ENCODE peak calls at places on chromosomes 13 and 19, in eight cellular contexts. X is CD8-positive, alpha-beta T cell; B is fibroblast of the aortic adventitia; T is cardiac fibroblast; S is pancreas; Q is PC-9; F is WERI-Rb-1; E is type B pancreatic cell. C is an unnamed sample.

GRCh38 chr13:113411216-113412023 is 41.9 kb downstream of the ADPRHL1 start:
- DNase-seq in Q (peak; percentile 94), T (peak; percentile 96), X (no peak), S (no peak), E (no peak), B (peak; percentile 85), F (peak; percentile 80), C (no peak)

GRCh38 chr13:27406178-27406939 is 18.1 kb upstream of the GTF3A start:
- DNase-seq in B (peak; percentile 62), F (peak; percentile 45), Q (peak; percentile 45), X (no peak), E (no peak), S (no peak), T (peak; percentile 59), C (no peak)

GRCh38 chr19:34230833-34231232 is 23.5 kb upstream of the GARRE1 start:
- DNase-seq in Q (no peak), B (no peak), E (no peak), F (no peak), T (no peak), S (no peak), X (no peak), C (no peak)

GRCh38 chr13:87827479-87827878 is 156.3 kb downstream of the SLITRK5 start:
- DNase-seq in X (no peak), E (no peak), S (no peak), Q (no peak), B (no peak), F (no peak), T (no peak), C (no peak)

GRCh38 chr13:37526710-37527446 is 71.7 kb downstream of the POSTN start:
- DNase-seq in B (peak; percentile 98), E (no peak), Q (no peak), S (no peak), F (no peak), X (no peak), T (peak; percentile 92), C (no peak)

GRCh38 chr13:36431204-36432105 is 840 bp upstream of the CCNA1 start:
- DNase-seq in T (no peak), E (no peak), B (no peak), F (peak; percentile 12), S (no peak), X (no peak), Q (no peak), C (peak; percentile 30)

GRCh38 chr13:102128216-102128800 is 273.5 kb downstream of the FGF14 start:
- DNase-seq in F (no peak), S (no peak), T (peak; percentile 37), B (peak; percentile 57), Q (no peak), X (no peak), E (no peak), C (no peak)

GRCh38 chr13:27034678-27035111 is 136.9 kb downstream of the USP12 start:
- DNase-seq in B (no peak), F (no peak), X (no peak), E (no peak), Q (no peak), S (no peak), T (no peak), C (no peak)

DNA sequence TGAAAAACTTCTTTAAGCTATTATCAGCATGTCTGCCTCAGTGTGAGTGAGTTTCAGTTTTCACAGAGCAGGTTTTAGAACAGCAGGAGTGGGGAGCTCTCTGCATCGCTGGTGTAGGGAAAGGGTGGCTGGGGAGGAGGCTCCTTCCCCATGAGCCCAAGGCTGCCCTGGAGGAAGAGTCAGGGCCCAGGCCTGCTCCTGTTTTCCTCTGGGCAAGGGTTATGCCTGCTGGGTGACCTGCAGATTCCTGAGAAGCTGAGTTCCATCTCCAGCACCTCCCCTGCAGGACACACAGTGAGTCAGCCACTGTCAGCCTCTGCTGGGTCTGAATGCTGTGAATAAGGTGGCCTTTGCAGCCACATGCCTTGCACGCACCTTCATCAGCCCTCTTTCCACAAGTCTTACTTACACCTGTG is 186.5 kb upstream of the KL start:
- DNase-seq in Q (peak; percentile 97), E (no peak), X (no peak), S (no peak), B (peak; percentile 17), T (peak; percentile 48), F (no peak), C (no peak)
- TF ChIP-seq CTCF in Q (no peak), E (no peak), X (no peak), S (no peak), B (no peak), T (no peak), F (no peak), C (no peak)

DNA sequence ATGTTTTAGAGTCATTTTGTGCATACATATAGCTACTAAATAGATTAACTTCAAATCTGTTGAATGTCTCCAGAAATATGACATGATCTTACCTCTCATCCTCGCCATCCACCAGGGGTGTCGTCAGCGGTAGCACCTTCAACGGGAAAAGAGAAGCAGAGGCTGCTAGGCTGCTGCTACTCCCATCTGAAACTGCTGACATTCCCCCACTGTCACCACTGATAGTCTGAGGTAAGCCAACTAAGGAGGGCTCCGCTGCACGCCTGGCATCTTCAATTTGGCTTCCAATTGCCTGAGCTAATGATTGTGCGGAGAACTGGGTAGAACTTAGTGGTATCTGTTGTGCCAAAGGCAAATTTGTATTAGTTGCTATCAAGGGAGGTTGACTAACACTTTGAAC is 3.1 kb downstream of the TSC22D1 start:
- DNase-seq in B (no peak), T (no peak), X (no peak), F (no peak), E (no peak), Q (no peak), S (no peak), C (no peak)
- TF ChIP-seq CTCF in B (no peak), T (no peak), X (no peak), F (no peak), E (peak; percentile 37), Q (no peak), S (no peak), C (no peak)

DNA sequence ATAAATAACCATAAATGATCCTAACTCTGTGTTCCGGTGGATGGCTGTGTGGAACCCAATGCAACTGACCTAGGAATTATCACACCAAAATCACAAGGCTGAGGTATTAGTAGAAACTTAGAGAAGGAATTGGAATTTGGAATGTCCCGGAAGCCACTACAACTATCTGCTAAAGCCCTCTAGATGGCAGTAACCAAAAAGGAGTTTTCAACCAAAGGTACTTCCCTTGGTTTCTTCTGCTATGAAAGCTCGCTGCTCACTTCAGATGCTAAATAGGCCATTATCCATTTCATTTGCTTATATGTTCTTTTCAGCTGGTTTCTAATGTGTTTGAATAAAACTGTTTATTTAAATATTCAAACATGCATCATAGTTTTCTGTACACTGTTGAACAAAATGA is 1589.1 kb upstream of the SPRY2 start:
- DNase-seq in X (no peak), Q (no peak), B (no peak), E (no peak), T (peak; percentile 5), S (no peak), F (no peak), C (no peak)
- TF ChIP-seq CTCF in X (no peak), Q (peak; percentile 48), B (no peak), E (peak; percentile 75), T (no peak), S (no peak), F (peak; percentile 26), C (no peak)

GRCh38 chr19:14475251-14476073 is at the start of gene PTGER1:
- DNase-seq in F (peak; percentile 79), T (peak; percentile 45), S (no peak), E (no peak), X (no peak), B (peak; percentile 25), Q (peak; percentile 75), C (no peak)
- TF ChIP-seq CTCF in F (peak; percentile 64), T (peak; percentile 48), S (no peak), E (peak; percentile 52), X (no peak), B (peak; percentile 45), Q (peak; percentile 13), C (no peak)

GRCh38 chr19:19520989-19521388 is 5.0 kb downstream of the NDUFA13 start:
- DNase-seq in Q (no peak), S (no peak), B (no peak), E (no peak), X (no peak), T (no peak), F (no peak), C (no peak)

GRCh38 chr19:19523177-19523576 is 5.5 kb upstream of the YJEFN3 start:
- DNase-seq in B (no peak), Q (no peak), F (no peak), T (no peak), E (no peak), X (no peak), S (no peak), C (no peak)

GRCh38 chr19:19525611-19526380 is 2.9 kb upstream of the YJEFN3 start:
- DNase-seq in E (no peak), X (no peak), T (no peak), S (no peak), F (no peak), B (no peak), Q (no peak), C (no peak)

GRCh38 chr19:19526581-19527370 is 1.9 kb upstream of the YJEFN3 start:
- DNase-seq in X (no peak), T (no peak), S (no peak), Q (no peak), F (no peak), B (no peak), E (no peak), C (no peak)

DNA sequence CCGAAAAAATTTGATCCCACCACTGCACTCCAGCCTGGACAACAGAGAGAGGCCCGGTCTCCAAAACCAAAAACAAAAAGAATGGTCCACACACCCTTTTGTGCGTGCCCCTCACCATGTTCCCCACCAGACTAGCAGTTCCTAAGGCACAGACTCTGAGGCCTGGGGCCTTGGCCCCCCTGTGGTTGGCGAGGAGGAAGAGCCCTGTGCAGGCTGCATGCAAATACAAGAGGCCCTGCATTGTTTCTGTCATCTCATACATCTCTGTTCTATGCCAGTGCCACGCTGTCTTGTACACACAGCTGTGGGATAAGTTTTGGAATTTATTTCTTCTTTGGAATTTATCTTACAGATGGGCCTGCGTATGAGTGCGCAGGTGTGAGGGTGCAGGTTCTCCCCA is 4.7 kb upstream of the YJEFN3 start:
- DNase-seq in E (no peak), T (no peak), Q (no peak), F (no peak), S (no peak), B (no peak), X (no peak), C (no peak)
- TF ChIP-seq CTCF in E (no peak), T (no peak), Q (no peak), F (no peak), S (no peak), B (no peak), X (no peak), C (no peak)

DNA sequence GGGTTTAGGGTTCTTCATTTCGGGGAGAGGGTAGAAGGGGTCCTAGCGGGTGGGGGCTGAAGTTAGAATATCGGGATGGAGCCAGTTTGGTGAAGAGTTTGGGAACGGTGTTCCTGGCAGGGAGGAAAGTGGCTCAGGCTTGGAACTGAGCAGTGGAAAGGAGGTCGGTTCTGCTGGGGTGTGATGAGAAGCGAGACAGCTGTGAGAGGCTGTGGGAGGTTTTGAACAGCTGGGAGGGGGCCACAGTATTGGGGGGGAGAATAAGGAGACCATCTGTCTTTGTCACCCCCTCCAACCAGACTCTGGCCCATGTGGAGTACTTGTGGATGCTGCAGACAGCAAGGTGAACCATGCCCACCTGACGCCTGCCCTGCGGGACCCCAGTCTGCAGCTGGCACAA is 1.0 kb upstream of the TM6SF2 start:
- DNase-seq in X (no peak), F (no peak), Q (no peak), S (no peak), T (no peak), E (no peak), B (no peak), C (no peak)
- TF ChIP-seq CTCF in X (no peak), F (no peak), Q (no peak), S (no peak), T (no peak), E (no peak), B (no peak), C (no peak)

GRCh38 chr19:6126335-6126974 is 9.0 kb upstream of the ACSBG2 start:
- DNase-seq in Q (peak; percentile 74), F (peak; percentile 41), B (peak; percentile 73), X (no peak), T (peak; percentile 81), E (no peak), S (no peak), C (no peak)
- TF ChIP-seq CTCF in Q (peak; percentile 38), F (peak; percentile 67), B (peak; percentile 30), X (no peak), T (peak; percentile 35), E (peak; percentile 55), S (no peak), C (no peak)